ENCODE peak calls at places on chromosomes 13 and 19, in seven cellular contexts. A is foreskin fibroblast; C is astrocyte of the spinal cord; K is NCI-H1417 treated with DMSO at 0.1 percent for 48 hours; U is GM23248; M is heart right ventricle; W is CD8-positive, alpha-beta memory T cell. I is an unnamed sample.

GRCh38 chr13:33677215-33677614 is 140.7 kb upstream of the RFC3 start:
- DNase-seq in A (no peak), M (no peak), K (no peak), C (no peak), U (no peak), W (no peak), I (no peak)

GRCh38 chr13:114004416-114005205 is 30.7 kb upstream of the C13orf46 start:
- DNase-seq in C (peak), K (no peak), W (no peak), A (no peak), U (no peak), M (no peak), I (no peak)

GRCh38 chr13:90197722-90198121 is 1149.8 kb upstream of the MIR17HG start:
- DNase-seq in K (no peak), C (peak), W (no peak), U (peak), M (no peak), A (no peak), I (no peak)

GRCh38 chr19:30784850-30785459 is 412.8 kb downstream of the ZNF536 start:
- DNase-seq in W (peak), K (no peak), C (no peak), U (peak), A (peak), M (peak), I (peak)

GRCh38 chr19:7874080-7874856 is at the start of gene PRR36:
- DNase-seq in U (no peak), C (no peak), K (peak), M (no peak), W (no peak), A (peak), I (no peak)

GRCh38 chr13:51800456-51800855 is 3.5 kb downstream of the DHRS12 start:
- DNase-seq in C (no peak), W (no peak), U (no peak), A (peak), M (no peak), K (no peak), I (no peak)

GRCh38 chr13:30398601-30399072 is 23.7 kb upstream of the UBE2L5 start:
- DNase-seq in U (peak), C (no peak), A (peak), K (no peak), M (no peak), W (no peak), I (no peak)

GRCh38 chr13:46893820-46894533 is 2.9 kb downstream of the HTR2A start:
- DNase-seq in K (no peak), M (peak), U (peak), A (peak), C (peak), W (peak), I (peak)

GRCh38 chr13:80050252-80050651 is 290.7 kb downstream of the SPRY2 start:
- DNase-seq in K (no peak), W (no peak), M (no peak), A (no peak), C (peak), U (peak), I (no peak)

GRCh38 chr13:26855921-26856320 is 95.3 kb upstream of the GPR12 start:
- DNase-seq in C (no peak), M (no peak), U (no peak), A (no peak), W (no peak), K (no peak), I (no peak)

GRCh38 chr13:113329656-113330312 is 32.7 kb downstream of the LAMP1 start:
- DNase-seq in M (no peak), W (no peak), K (no peak), A (no peak), U (no peak), C (no peak), I (no peak)